ENCODE peak calls at places on chromosomes 1 and 21, in seven cellular contexts. B, U, J, T, W, I and E are unnamed samples.

GRCh38 chr1:241542199-241542907 is 10.2 kb downstream of the KMO start:
- DNase-seq in T (no peak), W (no peak), U (no peak), B (no peak), I (no peak), J (no peak), E (no peak)

GRCh38 chr1:26191739-26192138 is 1.3 kb downstream of the CATSPER4 start:
- DNase-seq in U (no peak), W (no peak), T (no peak), I (no peak), J (peak), B (no peak), E (no peak)

GRCh38 chr1:29579821-29580425 is 343.6 kb downstream of the PTPRU start:
- DNase-seq in I (peak), B (no peak), W (peak), U (no peak), J (no peak), T (no peak), E (no peak)

GRCh38 chr1:31843506-31843905 is 27.7 kb upstream of the SPOCD1 start:
- DNase-seq in T (no peak), B (no peak), J (no peak), W (no peak), U (peak), I (peak), E (no peak)

GRCh38 chr1:53606197-53607095 is 132.5 kb downstream of the GLIS1 start:
- DNase-seq in T (peak), I (no peak), B (no peak), U (no peak), J (no peak), W (peak), E (peak)

GRCh38 chr1:168913711-168914463 is 184.9 kb upstream of the DPT start:
- DNase-seq in W (no peak), U (no peak), B (peak), T (no peak), I (no peak), J (no peak), E (no peak)

GRCh38 chr1:219812491-219813221 is 115.7 kb downstream of the SLC30A10 start:
- DNase-seq in J (peak), U (peak), T (no peak), B (no peak), I (peak), W (no peak), E (no peak)

GRCh38 chr1:164515221-164515620 is 43.8 kb upstream of the PBX1 start:
- DNase-seq in B (no peak), W (no peak), J (no peak), T (no peak), U (no peak), I (no peak), E (no peak)

GRCh38 chr1:58780586-58781452 is 3.0 kb downstream of the JUN start:
- DNase-seq in B (peak), U (peak), J (no peak), T (no peak), W (no peak), I (peak), E (no peak)

GRCh38 chr1:226993676-226994356 is 53.7 kb downstream of the COQ8A start:
- DNase-seq in U (no peak), W (no peak), T (no peak), B (no peak), J (no peak), I (no peak), E (no peak)

GRCh38 chr1:37143818-37144217 is 109.5 kb upstream of the GRIK3 start:
- DNase-seq in J (no peak), W (no peak), B (no peak), I (no peak), T (no peak), U (no peak), E (no peak)

GRCh38 chr21:42905195-42905594 is 12.1 kb downstream of the NDUFV3 start:
- DNase-seq in W (no peak), T (no peak), U (no peak), J (no peak), I (peak), B (no peak), E (no peak)

GRCh38 chr21:35850542-35851103 is 209.7 kb downstream of the SETD4 start:
- DNase-seq in W (no peak), B (no peak), U (no peak), T (no peak), I (no peak), J (no peak), E (peak)

GRCh38 chr1:55572878-55573734 is 357.9 kb upstream of the USP24 start:
- DNase-seq in J (no peak), B (no peak), T (no peak), W (no peak), I (peak), U (no peak), E (no peak)

GRCh38 chr1:63124666-63125191 is 197.6 kb upstream of the FOXD3 start:
- DNase-seq in U (peak), I (peak), J (peak), T (no peak), W (no peak), B (no peak), E (no peak)

GRCh38 chr21:38590449-38590848 is 92.2 kb upstream of the ERG start:
- DNase-seq in I (no peak), U (no peak), B (no peak), J (no peak), T (no peak), W (no peak), E (no peak)

GRCh38 chr1:113247355-113247754 is 143.0 kb upstream of the MAGI3 start:
- DNase-seq in W (no peak), U (no peak), B (peak), T (no peak), J (no peak), I (no peak), E (no peak)

GRCh38 chr1:38053416-38054091 is 7.0 kb upstream of the POU3F1 start:
- DNase-seq in W (no peak), B (no peak), I (no peak), J (no peak), T (no peak), U (no peak), E (no peak)

GRCh38 chr1:11719313-11720032 is 16.5 kb upstream of the AGTRAP start:
- DNase-seq in T (no peak), J (peak), W (no peak), B (peak), U (peak), I (peak), E (peak)

GRCh38 chr1:25534389-25534788 is 9.0 kb upstream of the LDLRAP1 start:
- DNase-seq in J (no peak), I (no peak), T (no peak), W (no peak), B (no peak), U (no peak), E (no peak)

GRCh38 chr1:243393093-243393492 is 137.3 kb downstream of the SDCCAG8 start:
- DNase-seq in I (no peak), U (no peak), J (no peak), W (no peak), B (no peak), T (no peak), E (no peak)

GRCh38 chr1:11740258-11741192 is 4.6 kb downstream of the AGTRAP start:
- DNase-seq in W (no peak), T (no peak), U (no peak), J (peak), I (no peak), B (no peak), E (no peak)

GRCh38 chr1:67785847-67786753 is 47.2 kb downstream of the GNG12 start:
- DNase-seq in W (no peak), J (no peak), B (no peak), T (no peak), I (no peak), U (no peak), E (no peak)

GRCh38 chr1:153849487-153850185 is 73.1 kb downstream of the GATAD2B start:
- DNase-seq in W (no peak), I (no peak), T (no peak), U (no peak), J (peak), B (no peak), E (no peak)

GRCh38 chr1:227900571-227901051 is 47.1 kb downstream of the WNT9A start:
- DNase-seq in W (peak), T (peak), I (no peak), B (no peak), J (no peak), U (no peak), E (no peak)

GRCh38 chr21:29347274-29347681 is 48.6 kb downstream of the BACH1 start:
- DNase-seq in T (no peak), W (no peak), J (no peak), I (peak), B (no peak), U (no peak), E (no peak)

GRCh38 chr1:234525156-234525774 is 46.3 kb upstream of the TARBP1 start:
- DNase-seq in J (no peak), W (no peak), T (no peak), B (no peak), I (no peak), U (no peak), E (no peak)

GRCh38 chr1:11070876-11071275 is 11.1 kb upstream of the SRM start:
- DNase-seq in U (no peak), I (no peak), J (no peak), T (peak), W (peak), B (no peak), E (no peak)

GRCh38 chr1:108646661-108647269 is 14.1 kb downstream of the HENMT1 start:
- DNase-seq in U (peak), I (peak), B (peak), T (no peak), W (no peak), J (peak), E (no peak)

GRCh38 chr1:240399381-240399780 is 212.6 kb downstream of the GREM2 start:
- DNase-seq in J (no peak), W (no peak), U (no peak), B (no peak), T (no peak), I (peak), E (no peak)

GRCh38 chr1:4170953-4171352 is 270.9 kb upstream of the C1orf174 start:
- DNase-seq in J (no peak), U (no peak), W (peak), B (no peak), I (no peak), T (no peak), E (no peak)